ENCODE peak calls at places on chromosomes 16 and 17, in ten cellular contexts. Z is uterus, L is heart left ventricle, U is stomach, R is Peyer's patch, F is body of pancreas, G is ovary, I is tibial nerve, T is sigmoid colon, C is K562. B is an unnamed sample. For H3K36me3, the result is how much of the 10 kb centered on the place peaks cover.

GRCh38 chr17:21280081-21280518 is 4.4 kb upstream of the MAP2K3 start:
- DNase-seq in C (peak), I (peak), R (peak), G (peak), F (peak), U (peak), T (peak), L (peak), Z (peak), B (peak)

GRCh38 chr17:21282231-21282630 is 2.3 kb upstream of the MAP2K3 start:
- DNase-seq in T (peak), Z (peak), U (no peak), G (no peak), F (no peak), C (no peak), L (peak), I (no peak), R (no peak), B (peak)

GRCh38 chr17:61463068-61463980 is 11.1 kb downstream of the TBX4 start:
- DNase-seq in U (no peak), G (peak), L (no peak), C (peak), F (no peak), T (peak), I (no peak), Z (no peak), R (peak), B (no peak)

GRCh38 chr17:28317965-28318758 is 838 bp upstream of the TMEM97 start:
- DNase-seq in L (no peak), F (no peak), R (no peak), Z (no peak), G (no peak), T (no peak), U (no peak), I (no peak), C (peak), B (no peak)

GRCh38 chr16:46649571-46649970 is 28.4 kb upstream of the SHCBP1 start:
- DNase-seq in Z (peak), R (peak), U (no peak), F (peak), G (no peak), I (no peak), T (peak), C (peak), L (peak), B (peak)

GRCh38 chr17:82346342-82347300 is 12.4 kb upstream of the TEX19 start:
- DNase-seq in R (no peak), G (no peak), C (peak), U (no peak), I (no peak), F (no peak), Z (no peak), L (no peak), T (no peak), B (no peak)

GRCh38 chr16:714558-715447 is at the start of gene METRN:
- DNase-seq in R (peak), C (peak), U (peak), Z (peak), L (peak), G (peak), T (peak), F (peak), I (peak), B (peak)

GRCh38 chr17:40629850-40630249 is 17.8 kb downstream of the SMARCE1 start:
- DNase-seq in T (no peak), R (no peak), I (no peak), C (no peak), U (no peak), F (no peak), L (no peak), Z (no peak), G (no peak), B (no peak)

GRCh38 chr16:4369006-4369766 is 2.5 kb upstream of the VASN start:
- DNase-seq in I (no peak), F (no peak), C (no peak), R (no peak), G (peak), Z (no peak), L (no peak), T (no peak), U (no peak), B (no peak)

GRCh38 chr17:72715906-72716572 is 376.4 kb downstream of the SLC39A11 start:
- DNase-seq in C (no peak), I (peak), L (no peak), Z (no peak), T (no peak), G (no peak), U (no peak), R (no peak), F (peak), B (no peak)

GRCh38 chr17:6257339-6257738 is 177.6 kb downstream of the AIPL1 start:
- DNase-seq in L (no peak), T (no peak), I (no peak), F (no peak), U (no peak), C (no peak), G (no peak), R (no peak), Z (no peak), B (no peak)

GRCh38 chr16:46629331-46629843 is 8.2 kb upstream of the SHCBP1 start:
- DNase-seq in R (no peak), I (no peak), G (no peak), L (no peak), T (no peak), Z (no peak), F (no peak), C (peak), U (no peak), B (no peak)

GRCh38 chr16:28984619-28985135 is at the start of gene LAT:
- DNase-seq in G (no peak), U (peak), T (no peak), F (no peak), Z (no peak), I (no peak), R (peak), C (no peak), L (no peak), B (no peak)

GRCh38 chr16:15521390-15521757 is 87.0 kb downstream of the BMERB1 start:
- DNase-seq in Z (no peak), G (no peak), T (no peak), L (no peak), U (no peak), I (no peak), C (no peak), F (no peak), R (no peak), B (no peak)

GRCh38 chr17:81898029-81898866 is 3.8 kb upstream of the NPB start:
- DNase-seq in I (no peak), C (no peak), G (no peak), U (no peak), T (no peak), Z (no peak), R (no peak), F (no peak), L (no peak), B (no peak)

GRCh38 chr17:39196820-39197331 is 593 bp downstream of the CACNB1 start:
- DNase-seq in R (peak), I (no peak), L (no peak), Z (no peak), U (no peak), F (no peak), C (no peak), G (peak), T (no peak), B (peak)

GRCh38 chr17:66636111-66636510 is 198.8 kb upstream of the CACNG5 start:
- DNase-seq in Z (no peak), I (no peak), T (no peak), U (no peak), G (no peak), F (no peak), C (no peak), R (no peak), L (no peak), B (no peak)

GRCh38 chr17:18181358-18181757 is 2.3 kb upstream of the ALKBH5 start:
- DNase-seq in G (no peak), L (no peak), Z (peak), F (no peak), U (no peak), I (no peak), T (no peak), R (no peak), C (peak), B (no peak)

DNA sequence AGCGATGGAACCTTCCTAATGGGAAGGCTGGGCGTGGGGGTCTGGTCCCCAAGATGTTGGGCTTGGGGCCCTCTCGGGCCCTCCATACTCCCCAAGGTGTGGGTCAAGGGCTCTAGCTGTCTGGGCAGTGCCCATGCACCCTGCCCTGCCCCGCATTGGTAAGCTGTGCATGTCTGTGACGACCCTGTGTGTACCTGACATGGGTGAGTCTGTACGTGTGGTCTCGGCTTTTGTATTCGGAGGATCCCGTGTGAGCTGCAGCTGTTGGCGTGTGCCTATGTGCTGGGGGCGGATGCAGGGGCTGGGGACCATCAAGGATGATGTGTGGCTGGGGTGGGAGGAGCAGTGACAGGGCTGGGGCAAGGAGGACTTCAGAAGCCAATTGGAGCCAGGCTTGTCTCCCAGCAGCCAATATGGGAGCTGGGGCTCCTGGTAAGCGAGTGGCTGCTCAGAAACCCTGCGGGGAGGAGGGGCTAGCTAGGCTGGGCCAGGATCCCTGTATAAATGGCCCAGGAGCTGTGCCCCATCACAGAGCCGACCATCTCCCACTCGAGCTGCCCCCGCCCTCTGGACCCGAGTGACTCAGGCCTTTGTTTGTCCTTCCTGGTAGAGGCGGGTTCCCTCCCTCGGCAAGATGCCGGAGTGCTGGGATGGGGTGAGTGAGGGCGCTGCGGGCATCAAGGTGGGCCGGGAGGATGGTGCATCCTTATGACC is at the start of gene NDRG4:
- DNase-seq in Z (no peak), R (peak), G (peak), I (no peak), C (peak), F (peak), L (peak), T (peak), U (peak), B (no peak)
- TF ChIP-seq POLR2A in Z (no peak), R (no peak), G (no peak), I (no peak), C (no peak), F (no peak), L (no peak), T (no peak), U (no peak), B (no peak)

GRCh38 chr16:56515665-56516064 is 4.2 kb downstream of the BBS2 start:
- DNase-seq in C (no peak), U (no peak), F (no peak), T (no peak), I (no peak), Z (no peak), L (no peak), R (no peak), G (no peak), B (no peak)

GRCh38 chr16:56513972-56514371 is 5.9 kb downstream of the BBS2 start:
- DNase-seq in L (no peak), G (no peak), I (no peak), C (peak), T (no peak), Z (peak), U (peak), R (peak), F (peak), B (peak)

GRCh38 chr16:56510544-56510943 is 9.3 kb downstream of the BBS2 start:
- DNase-seq in T (no peak), U (no peak), C (no peak), L (no peak), G (no peak), I (no peak), Z (no peak), F (no peak), R (no peak), B (no peak)

GRCh38 chr16:56514845-56515244 is 5.0 kb downstream of the BBS2 start:
- DNase-seq in R (no peak), L (no peak), G (no peak), C (no peak), U (no peak), Z (no peak), T (no peak), I (no peak), F (no peak), B (no peak)

DNA sequence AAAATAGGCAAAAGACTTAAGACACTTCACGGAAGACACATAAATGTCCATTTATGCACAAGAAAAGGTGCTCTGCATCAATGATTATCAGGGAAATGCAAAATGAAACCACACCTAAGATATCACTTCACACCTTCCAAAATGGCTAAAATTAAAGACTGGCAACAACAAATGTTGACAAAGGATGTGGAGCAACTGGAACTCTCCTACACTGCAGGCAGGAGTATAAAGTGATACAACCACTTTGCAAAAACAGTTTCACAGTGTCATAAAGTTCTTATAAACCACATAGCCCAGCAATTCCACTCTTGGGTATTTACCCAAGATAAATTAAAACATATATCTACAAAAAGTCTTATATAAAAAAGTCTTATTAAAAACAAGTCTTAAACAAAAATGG is 7.8 kb downstream of the BBS2 start:
- DNase-seq in I (no peak), C (no peak), G (no peak), U (no peak), Z (no peak), L (no peak), T (no peak), R (no peak), F (no peak), B (no peak)
- H3K36me3 ChIP-seq in I (under half), C (under half), G (under half), U (under half), Z (under half), L (half or more), T (under half), R (under half), F (under half), B (under half)

GRCh38 chr16:23508589-23509440 is 1.5 kb downstream of the GGA2 start:
- DNase-seq in I (no peak), T (no peak), Z (no peak), R (no peak), F (peak), C (peak), G (no peak), L (no peak), U (no peak), B (no peak)
- TF ChIP-seq POLR2A in I (no peak), T (no peak), Z (no peak), R (no peak), F (peak), C (no peak), G (no peak), L (no peak), U (no peak), B (no peak)

GRCh38 chr16:84992700-84993075 is 18.6 kb downstream of the ZDHHC7 start:
- DNase-seq in U (no peak), L (no peak), I (no peak), F (no peak), R (no peak), C (no peak), T (no peak), Z (no peak), G (no peak), B (no peak)

GRCh38 chr16:84993926-84994325 is 17.4 kb downstream of the ZDHHC7 start:
- DNase-seq in L (no peak), F (no peak), I (no peak), U (no peak), T (no peak), R (no peak), Z (no peak), G (no peak), C (no peak), B (no peak)

GRCh38 chr16:84988328-84989080 is 22.8 kb downstream of the ZDHHC7 start:
- DNase-seq in L (no peak), I (no peak), R (no peak), T (no peak), U (no peak), G (no peak), Z (no peak), C (no peak), F (no peak), B (no peak)

GRCh38 chr16:84989791-84990620 is 21.3 kb downstream of the ZDHHC7 start:
- DNase-seq in T (no peak), G (no peak), L (no peak), Z (no peak), F (no peak), U (no peak), R (no peak), I (no peak), C (no peak), B (no peak)

GRCh38 chr16:84990782-84991181 is 20.6 kb downstream of the ZDHHC7 start:
- DNase-seq in I (no peak), G (no peak), C (no peak), Z (no peak), F (no peak), T (no peak), U (no peak), L (no peak), R (no peak), B (no peak)
- H3K36me3 ChIP-seq in I (under half), G (under half), C (half or more), Z (under half), F (under half), T (under half), U (under half), L (half or more), R (under half), B (under half)

DNA sequence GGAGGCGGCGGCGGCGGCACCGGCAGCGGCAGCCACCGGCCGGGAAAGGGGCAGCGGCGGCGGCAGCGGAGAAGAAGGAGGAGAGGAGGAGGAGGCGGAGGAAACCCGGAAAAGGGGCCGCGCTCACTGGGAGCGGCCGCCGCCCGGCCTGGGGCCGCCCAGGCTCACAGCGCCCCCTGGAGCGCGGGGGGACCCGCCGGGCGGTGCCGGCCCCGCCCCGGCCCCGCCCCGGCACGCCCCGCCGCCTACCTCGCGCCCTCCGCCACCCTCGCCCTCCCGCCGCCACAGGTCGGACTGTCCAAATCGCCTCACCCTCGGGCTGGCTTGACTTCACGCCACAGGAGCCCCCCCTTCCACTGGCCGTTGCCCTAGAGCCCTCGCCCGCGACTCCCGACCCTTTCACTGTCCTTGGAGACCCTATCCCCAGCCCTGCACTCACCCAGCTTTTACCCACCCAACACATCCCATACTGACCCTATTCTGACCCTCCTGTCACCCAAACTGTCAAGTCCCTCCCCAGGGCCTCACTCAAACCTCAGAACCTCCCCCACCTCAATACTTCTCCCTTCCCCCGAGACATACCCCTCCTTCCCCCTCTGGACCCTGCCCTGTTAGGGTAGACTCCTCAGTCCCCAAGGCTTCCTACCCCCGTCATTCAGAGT is at the start of gene CSNK2A2:
- DNase-seq in G (peak), Z (peak), L (peak), I (no peak), F (peak), R (peak), T (peak), C (peak), U (peak), B (peak)
- TF ChIP-seq POLR2A in G (no peak), Z (no peak), L (no peak), I (no peak), F (no peak), R (no peak), T (no peak), C (peak), U (no peak), B (peak)

GRCh38 chr17:59349178-59349577 is 17.7 kb downstream of the YPEL2 start:
- DNase-seq in T (no peak), I (no peak), L (no peak), R (no peak), G (no peak), F (no peak), U (no peak), Z (no peak), C (no peak), B (no peak)

GRCh38 chr17:59346876-59347407 is 15.5 kb downstream of the YPEL2 start:
- DNase-seq in I (no peak), T (no peak), G (no peak), U (no peak), Z (no peak), C (no peak), R (no peak), F (no peak), L (no peak), B (no peak)

GRCh38 chr17:59346341-59346740 is 14.9 kb downstream of the YPEL2 start:
- DNase-seq in C (no peak), I (no peak), Z (no peak), U (no peak), G (no peak), R (no peak), L (no peak), T (no peak), F (no peak), B (no peak)

GRCh38 chr17:59345476-59345875 is 14.0 kb downstream of the YPEL2 start:
- DNase-seq in G (no peak), I (no peak), C (no peak), Z (no peak), R (no peak), F (no peak), L (no peak), U (no peak), T (no peak), B (no peak)

GRCh38 chr17:59347975-59348391 is 16.5 kb downstream of the YPEL2 start:
- DNase-seq in U (no peak), Z (no peak), L (no peak), F (no peak), C (no peak), R (no peak), I (no peak), T (no peak), G (no peak), B (no peak)
- H3K36me3 ChIP-seq in U (under half), Z (under half), L (under half), F (under half), C (under half), R (under half), I (under half), T (under half), G (under half), B (under half)

GRCh38 chr17:68294617-68295016 is 3.3 kb downstream of the ARSG start:
- DNase-seq in R (no peak), T (no peak), G (no peak), U (no peak), F (no peak), Z (no peak), L (no peak), I (no peak), C (no peak), B (no peak)
- TF ChIP-seq POLR2A in R (no peak), T (no peak), G (no peak), U (no peak), F (no peak), Z (no peak), L (no peak), I (no peak), C (no peak), B (no peak)